ENCODE peak calls at places on chromosomes 16 and 17, in nine cellular contexts. One of them, this sample, is unnamed.

GRCh38 chr16:3099732-3100499 is 822 bp upstream of the ZSCAN10 start:
- DNase-seq in astrocyte of the spinal cord: peak; percentile 84
- DNase-seq in body of pancreas: peak; percentile 96
- DNase-seq in thoracic aorta: peak; percentile 65
- DNase-seq in A549: peak; percentile 80
- DNase-seq in A673: peak; percentile 97
- DNase-seq in foreskin fibroblast: peak; percentile 91
- DNase-seq in left lung: peak; percentile 94
- DNase-seq in heart left ventricle: peak; percentile 94
- DNase-seq in this sample: peak; percentile 81

GRCh38 chr17:37107406-37108083 is 158.8 kb downstream of the AATF start:
- DNase-seq in astrocyte of the spinal cord: peak; percentile 50
- DNase-seq in body of pancreas: peak; percentile 58
- DNase-seq in thoracic aorta: no peak
- DNase-seq in A549: no peak
- DNase-seq in A673: no peak
- DNase-seq in foreskin fibroblast: peak; percentile 44
- DNase-seq in left lung: peak; percentile 71
- DNase-seq in heart left ventricle: peak; percentile 64
- DNase-seq in this sample: peak; percentile 47

GRCh38 chr16:83842291-83842690 is 34.5 kb downstream of the HSBP1 start:
- DNase-seq in astrocyte of the spinal cord: no peak
- DNase-seq in body of pancreas: no peak
- DNase-seq in thoracic aorta: no peak
- DNase-seq in A549: no peak
- DNase-seq in A673: no peak
- DNase-seq in foreskin fibroblast: no peak
- DNase-seq in left lung: no peak
- DNase-seq in heart left ventricle: no peak
- DNase-seq in this sample: no peak

GRCh38 chr16:11170696-11171447 is 85.1 kb downstream of the SOCS1 start:
- DNase-seq in astrocyte of the spinal cord: no peak
- DNase-seq in body of pancreas: no peak
- DNase-seq in thoracic aorta: no peak
- DNase-seq in A549: no peak
- DNase-seq in A673: no peak
- DNase-seq in foreskin fibroblast: no peak
- DNase-seq in left lung: no peak
- DNase-seq in heart left ventricle: no peak
- DNase-seq in this sample: no peak

GRCh38 chr17:19753661-19754463 is 5.8 kb upstream of the ALDH3A1 start:
- DNase-seq in astrocyte of the spinal cord: no peak
- DNase-seq in body of pancreas: peak; percentile 47
- DNase-seq in thoracic aorta: no peak
- DNase-seq in A549: peak; percentile 89
- DNase-seq in A673: peak; percentile 34
- DNase-seq in foreskin fibroblast: no peak
- DNase-seq in left lung: no peak
- DNase-seq in heart left ventricle: no peak
- DNase-seq in this sample: no peak

GRCh38 chr17:41777579-41778188 is 8.8 kb downstream of the JUP start:
- DNase-seq in astrocyte of the spinal cord: peak; percentile 98
- DNase-seq in body of pancreas: peak; percentile 81
- DNase-seq in thoracic aorta: no peak
- DNase-seq in A549: peak; percentile 93
- DNase-seq in A673: no peak
- DNase-seq in foreskin fibroblast: peak; percentile 96
- DNase-seq in left lung: peak; percentile 77
- DNase-seq in heart left ventricle: peak; percentile 89
- DNase-seq in this sample: peak; percentile 96

GRCh38 chr17:55348749-55349354 is 72.8 kb downstream of the MMD start:
- DNase-seq in astrocyte of the spinal cord: peak; percentile 60
- DNase-seq in body of pancreas: peak; percentile 44
- DNase-seq in thoracic aorta: no peak
- DNase-seq in A549: peak; percentile 40
- DNase-seq in A673: peak; percentile 83
- DNase-seq in foreskin fibroblast: peak; percentile 80
- DNase-seq in left lung: no peak
- DNase-seq in heart left ventricle: peak; percentile 32
- DNase-seq in this sample: peak; percentile 45

GRCh38 chr16:52492789-52493357 is 54.1 kb downstream of the TOX3 start:
- DNase-seq in astrocyte of the spinal cord: no peak
- DNase-seq in body of pancreas: peak; percentile 45
- DNase-seq in thoracic aorta: no peak
- DNase-seq in A549: no peak
- DNase-seq in A673: no peak
- DNase-seq in foreskin fibroblast: no peak
- DNase-seq in left lung: no peak
- DNase-seq in heart left ventricle: no peak
- DNase-seq in this sample: no peak

GRCh38 chr16:86751081-86752030 is 173.0 kb downstream of the FOXL1 start:
- DNase-seq in astrocyte of the spinal cord: peak; percentile 94
- DNase-seq in body of pancreas: no peak
- DNase-seq in thoracic aorta: peak; percentile 50
- DNase-seq in A549: no peak
- DNase-seq in A673: peak; percentile 38
- DNase-seq in foreskin fibroblast: peak; percentile 91
- DNase-seq in left lung: no peak
- DNase-seq in heart left ventricle: no peak
- DNase-seq in this sample: peak; percentile 94

GRCh38 chr17:64500487-64500859 is 3.6 kb upstream of the POLG2 start:
- DNase-seq in astrocyte of the spinal cord: no peak
- DNase-seq in body of pancreas: no peak
- DNase-seq in thoracic aorta: no peak
- DNase-seq in A549: no peak
- DNase-seq in A673: no peak
- DNase-seq in foreskin fibroblast: no peak
- DNase-seq in left lung: no peak
- DNase-seq in heart left ventricle: no peak
- DNase-seq in this sample: no peak

GRCh38 chr17:35948092-35948491 is 4.6 kb upstream of the LYZL6 start:
- DNase-seq in astrocyte of the spinal cord: no peak
- DNase-seq in body of pancreas: no peak
- DNase-seq in thoracic aorta: no peak
- DNase-seq in A549: no peak
- DNase-seq in A673: no peak
- DNase-seq in foreskin fibroblast: no peak
- DNase-seq in left lung: no peak
- DNase-seq in heart left ventricle: no peak
- DNase-seq in this sample: no peak

GRCh38 chr17:74417178-74418045 is 14.5 kb upstream of the GPRC5C start:
- DNase-seq in astrocyte of the spinal cord: no peak
- DNase-seq in body of pancreas: peak; percentile 40
- DNase-seq in thoracic aorta: no peak
- DNase-seq in A549: peak; percentile 98
- DNase-seq in A673: no peak
- DNase-seq in foreskin fibroblast: no peak
- DNase-seq in left lung: no peak
- DNase-seq in heart left ventricle: no peak
- DNase-seq in this sample: peak; percentile 87

GRCh38 chr17:34996422-34997029 is 16.2 kb downstream of the LIG3 start:
- DNase-seq in astrocyte of the spinal cord: no peak
- DNase-seq in body of pancreas: no peak
- DNase-seq in thoracic aorta: no peak
- DNase-seq in A549: no peak
- DNase-seq in A673: no peak
- DNase-seq in foreskin fibroblast: no peak
- DNase-seq in left lung: no peak
- DNase-seq in heart left ventricle: no peak
- DNase-seq in this sample: no peak

DNA sequence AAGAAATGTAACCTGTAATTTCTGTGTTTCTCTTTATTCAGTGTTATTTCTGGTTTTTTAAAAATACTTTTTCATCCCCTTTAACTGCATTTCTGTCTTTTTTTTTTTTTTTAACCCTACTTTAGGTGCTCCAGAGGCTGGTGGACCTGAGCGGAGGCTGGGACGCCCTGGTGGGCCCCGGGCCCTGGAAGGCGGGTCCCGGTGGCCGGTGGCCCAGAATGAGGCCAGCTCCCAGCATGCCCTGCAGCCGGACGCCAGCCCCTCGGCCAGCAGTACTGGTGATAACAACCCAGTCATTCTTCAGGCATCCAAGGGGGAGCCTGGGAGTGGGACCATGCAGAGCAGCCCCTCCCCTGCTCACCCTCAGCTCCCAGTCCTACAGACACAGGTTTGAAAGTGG is 1.5 kb downstream of the SRCAP start:
- DNase-seq in astrocyte of the spinal cord: peak; percentile 32
- DNase-seq in body of pancreas: no peak
- DNase-seq in thoracic aorta: no peak
- DNase-seq in A549: no peak
- DNase-seq in A673: no peak
- DNase-seq in foreskin fibroblast: no peak
- DNase-seq in left lung: no peak
- DNase-seq in heart left ventricle: peak; percentile 60
- DNase-seq in this sample: peak; percentile 17
- H3K4me3 ChIP-seq in astrocyte of the spinal cord: no peak overlapping the region
- H3K4me3 ChIP-seq in body of pancreas: no peak overlapping the region
- H3K4me3 ChIP-seq in thoracic aorta: no peak overlapping the region
- H3K4me3 ChIP-seq in A549: peak overlapping the region; percentile 90
- H3K4me3 ChIP-seq in A673: peak overlapping the region; percentile 96
- H3K4me3 ChIP-seq in foreskin fibroblast: no peak overlapping the region
- H3K4me3 ChIP-seq in left lung: no peak overlapping the region
- H3K4me3 ChIP-seq in heart left ventricle: no peak overlapping the region
- H3K4me3 ChIP-seq in this sample: no peak overlapping the region

DNA sequence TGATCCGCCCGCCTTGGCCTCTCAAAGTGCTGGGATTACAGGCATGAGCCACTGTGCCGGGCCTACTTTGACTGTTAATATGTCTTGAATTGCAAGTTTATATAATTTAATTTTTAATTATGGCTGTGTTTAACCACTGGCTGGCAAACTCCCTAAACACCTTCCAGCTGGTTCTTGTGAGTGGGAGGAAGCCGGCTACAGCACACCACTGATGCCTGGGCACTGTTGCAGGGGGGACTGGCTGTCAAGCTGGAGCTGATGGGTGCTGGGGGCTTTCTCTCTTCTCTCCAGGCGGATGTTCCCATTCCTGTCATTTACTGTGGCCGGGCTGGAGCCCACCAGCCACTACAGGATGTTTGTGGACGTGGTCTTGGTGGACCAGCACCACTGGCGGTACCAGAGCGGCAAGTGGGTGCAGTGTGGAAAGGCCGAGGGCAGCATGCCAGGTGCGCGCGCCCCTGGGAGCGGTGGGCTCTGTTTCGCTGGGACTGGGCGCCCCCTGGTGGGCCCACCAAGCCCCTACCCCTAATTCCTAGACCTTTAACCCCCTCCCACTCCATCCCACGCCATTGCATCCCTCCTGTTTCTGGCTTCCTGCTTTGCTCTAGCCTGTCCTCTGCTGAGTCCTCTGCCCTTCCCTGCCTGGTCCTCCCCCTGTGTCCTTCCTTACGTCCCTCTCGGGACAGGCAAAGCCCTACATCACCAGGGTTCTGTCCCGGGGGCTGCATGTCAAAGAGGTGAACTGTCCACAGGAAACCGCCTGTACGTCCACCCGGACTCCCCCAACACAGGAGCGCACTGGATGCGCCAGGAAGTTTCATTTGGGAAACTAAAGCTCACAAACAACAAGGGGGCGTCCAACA is 9.5 kb downstream of the TBX21 start:
- DNase-seq in astrocyte of the spinal cord: no peak
- DNase-seq in body of pancreas: no peak
- DNase-seq in thoracic aorta: no peak
- DNase-seq in A549: no peak
- DNase-seq in A673: no peak
- DNase-seq in foreskin fibroblast: no peak
- DNase-seq in left lung: no peak
- DNase-seq in heart left ventricle: no peak
- DNase-seq in this sample: no peak
- TF ChIP-seq CTCF in astrocyte of the spinal cord: peak; percentile 49
- TF ChIP-seq CTCF in body of pancreas: no peak
- TF ChIP-seq CTCF in thoracic aorta: no peak
- TF ChIP-seq CTCF in A549: peak; percentile 26
- TF ChIP-seq CTCF in A673: peak; percentile 58
- TF ChIP-seq CTCF in foreskin fibroblast: peak; percentile 4
- TF ChIP-seq CTCF in left lung: no peak
- TF ChIP-seq CTCF in heart left ventricle: peak; percentile 14
- TF ChIP-seq CTCF in this sample: peak; percentile 30

GRCh38 chr16:88305176-88305575 is 77.6 kb upstream of the ZNF469 start:
- DNase-seq in astrocyte of the spinal cord: no peak
- DNase-seq in body of pancreas: no peak
- DNase-seq in thoracic aorta: no peak
- DNase-seq in A549: no peak
- DNase-seq in A673: no peak
- DNase-seq in foreskin fibroblast: no peak
- DNase-seq in left lung: no peak
- DNase-seq in heart left ventricle: no peak
- DNase-seq in this sample: no peak

GRCh38 chr16:88303890-88304819 is 78.6 kb upstream of the ZNF469 start:
- DNase-seq in astrocyte of the spinal cord: peak; percentile 94
- DNase-seq in body of pancreas: peak; percentile 47
- DNase-seq in thoracic aorta: no peak
- DNase-seq in A549: peak; percentile 38
- DNase-seq in A673: no peak
- DNase-seq in foreskin fibroblast: peak; percentile 94
- DNase-seq in left lung: peak; percentile 50
- DNase-seq in heart left ventricle: peak; percentile 46
- DNase-seq in this sample: peak; percentile 95

GRCh38 chr16:88302666-88303065 is 80.1 kb upstream of the ZNF469 start:
- DNase-seq in astrocyte of the spinal cord: no peak
- DNase-seq in body of pancreas: no peak
- DNase-seq in thoracic aorta: no peak
- DNase-seq in A549: no peak
- DNase-seq in A673: no peak
- DNase-seq in foreskin fibroblast: no peak
- DNase-seq in left lung: no peak
- DNase-seq in heart left ventricle: no peak
- DNase-seq in this sample: no peak

GRCh38 chr16:88301886-88302285 is 80.9 kb upstream of the ZNF469 start:
- DNase-seq in astrocyte of the spinal cord: no peak
- DNase-seq in body of pancreas: no peak
- DNase-seq in thoracic aorta: no peak
- DNase-seq in A549: no peak
- DNase-seq in A673: no peak
- DNase-seq in foreskin fibroblast: peak; percentile 46
- DNase-seq in left lung: no peak
- DNase-seq in heart left ventricle: no peak
- DNase-seq in this sample: no peak

DNA sequence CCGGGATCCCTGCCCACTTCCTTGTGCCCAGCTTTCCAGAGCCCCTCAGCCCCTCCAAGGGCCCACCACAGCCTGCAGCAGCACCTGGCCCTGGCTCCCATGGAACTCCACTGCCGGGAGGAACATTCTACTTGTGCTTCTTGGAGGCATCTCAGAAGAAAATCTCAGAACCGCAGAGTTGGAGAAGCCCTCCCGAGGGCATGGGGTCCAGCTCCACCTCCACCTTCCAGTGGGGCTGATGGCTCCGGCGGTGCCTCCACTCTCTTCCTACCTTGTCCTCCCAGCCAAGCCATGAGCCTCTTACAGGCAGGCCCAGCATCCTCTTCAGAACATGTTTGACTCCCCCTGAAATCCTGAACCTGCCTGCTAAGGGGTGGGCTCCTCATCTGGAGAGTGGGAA is 79.4 kb upstream of the ZNF469 start:
- DNase-seq in astrocyte of the spinal cord: no peak
- DNase-seq in body of pancreas: no peak
- DNase-seq in thoracic aorta: no peak
- DNase-seq in A549: no peak
- DNase-seq in A673: no peak
- DNase-seq in foreskin fibroblast: no peak
- DNase-seq in left lung: no peak
- DNase-seq in heart left ventricle: no peak
- DNase-seq in this sample: no peak
- H3K4me3 ChIP-seq in astrocyte of the spinal cord: no peak overlapping the region
- H3K4me3 ChIP-seq in body of pancreas: no peak overlapping the region
- H3K4me3 ChIP-seq in thoracic aorta: no peak overlapping the region
- H3K4me3 ChIP-seq in A549: no peak overlapping the region
- H3K4me3 ChIP-seq in A673: no peak overlapping the region
- H3K4me3 ChIP-seq in foreskin fibroblast: no peak overlapping the region
- H3K4me3 ChIP-seq in left lung: no peak overlapping the region
- H3K4me3 ChIP-seq in heart left ventricle: no peak overlapping the region
- H3K4me3 ChIP-seq in this sample: no peak overlapping the region

GRCh38 chr17:78689029-78689428 is 93.0 kb downstream of the CYTH1 start:
- DNase-seq in astrocyte of the spinal cord: no peak
- DNase-seq in body of pancreas: no peak
- DNase-seq in thoracic aorta: no peak
- DNase-seq in A549: no peak
- DNase-seq in A673: no peak
- DNase-seq in foreskin fibroblast: no peak
- DNase-seq in left lung: no peak
- DNase-seq in heart left ventricle: no peak
- DNase-seq in this sample: no peak
- TF ChIP-seq CTCF in astrocyte of the spinal cord: no peak
- TF ChIP-seq CTCF in body of pancreas: no peak
- TF ChIP-seq CTCF in thoracic aorta: no peak
- TF ChIP-seq CTCF in A549: no peak
- TF ChIP-seq CTCF in A673: peak; percentile 30
- TF ChIP-seq CTCF in foreskin fibroblast: no peak
- TF ChIP-seq CTCF in left lung: no peak
- TF ChIP-seq CTCF in heart left ventricle: no peak
- TF ChIP-seq CTCF in this sample: no peak